ENCODE peak calls at places on chromosomes 6 and 20, in eight cellular contexts. Q, S, Z, F, B, T, C and G are unnamed samples.

GRCh38 chr6:4559281-4559875 is 216.8 kb upstream of the CDYL start:
- DNase-seq in Q (no peak), F (no peak), S (no peak), C (no peak), B (no peak), Z (no peak), T (no peak), G (no peak)

GRCh38 chr6:142570221-142570671 is 268.4 kb downstream of the ADGRG6 start:
- DNase-seq in Z (no peak), S (peak; percentile 52), B (no peak), F (no peak), Q (no peak), C (peak; percentile 22), T (no peak), G (no peak)

GRCh38 chr6:33314515-33314942 is 651 bp upstream of the TAPBP start:
- DNase-seq in F (peak; percentile 66), Z (no peak), B (peak; percentile 73), T (peak; percentile 76), S (peak; percentile 86), C (peak; percentile 73), Q (peak; percentile 89), G (peak; percentile 67)

GRCh38 chr20:17549131-17549530 is 18.0 kb upstream of the BFSP1 start:
- DNase-seq in Q (no peak), Z (no peak), B (no peak), T (no peak), C (no peak), S (no peak), F (no peak), G (no peak)

GRCh38 chr6:79601020-79601609 is 30.0 kb upstream of the SH3BGRL2 start:
- DNase-seq in F (no peak), T (no peak), S (peak; percentile 88), C (peak; percentile 73), Q (no peak), B (no peak), Z (peak; percentile 39), G (no peak)

GRCh38 chr20:4065405-4065841 is 50.1 kb upstream of the RNF24 start:
- DNase-seq in T (no peak), B (no peak), Z (no peak), C (peak; percentile 90), F (no peak), S (peak; percentile 86), Q (no peak), G (no peak)

GRCh38 chr6:21259660-21260059 is 333.9 kb upstream of the SOX4 start:
- DNase-seq in B (no peak), T (no peak), Z (no peak), F (no peak), Q (no peak), C (no peak), S (no peak), G (no peak)

GRCh38 chr20:50992733-50993457 is 30.0 kb downstream of the KCNG1 start:
- DNase-seq in B (peak; percentile 95), S (peak; percentile 69), Q (no peak), C (peak; percentile 76), F (peak; percentile 70), T (no peak), Z (no peak), G (no peak)

GRCh38 chr6:104689551-104690205 is 170.0 kb downstream of the HACE1 start:
- DNase-seq in B (peak; percentile 83), Z (no peak), C (no peak), S (peak; percentile 28), T (no peak), Q (no peak), F (no peak), G (no peak)

GRCh38 chr20:44723391-44723790 is 8.2 kb downstream of the CCN5 start:
- DNase-seq in S (no peak), Q (no peak), B (no peak), Z (no peak), T (peak; percentile 12), F (no peak), C (no peak), G (no peak)

GRCh38 chr20:61940976-61941720 is 124.5 kb downstream of the TAF4 start:
- DNase-seq in Z (no peak), F (no peak), Q (no peak), T (peak; percentile 15), C (no peak), S (no peak), B (no peak), G (no peak)

GRCh38 chr6:148345176-148345575 is 2.5 kb downstream of the SASH1 start:
- DNase-seq in Q (peak; percentile 12), Z (no peak), B (peak; percentile 56), T (no peak), C (no peak), F (no peak), S (no peak), G (no peak)

GRCh38 chr6:17178754-17179153 is 76.9 kb downstream of the STMND1 start:
- DNase-seq in Z (no peak), Q (no peak), S (no peak), F (no peak), T (no peak), B (no peak), C (no peak), G (no peak)

GRCh38 chr20:25052255-25053206 is 5.4 kb downstream of the ACSS1 start:
- DNase-seq in T (no peak), Z (no peak), S (no peak), B (peak; percentile 23), C (peak; percentile 28), Q (no peak), F (no peak), G (no peak)

GRCh38 chr6:31665501-31666336 is at the start of gene CSNK2B:
- DNase-seq in B (peak; percentile 99), T (peak; percentile 99), S (peak; percentile 96), F (peak; percentile 98), C (peak; percentile 97), Z (peak; percentile 88), Q (peak; percentile 99), G (peak; percentile 99)

GRCh38 chr6:51495016-51495805 is 592.2 kb downstream of the PKHD1 start:
- DNase-seq in Q (no peak), C (no peak), S (no peak), F (no peak), Z (no peak), T (no peak), B (peak; percentile 63), G (no peak)

GRCh38 chr20:25272223-25273000 is 24.5 kb downstream of the PYGB start:
- DNase-seq in S (no peak), T (peak; percentile 24), B (no peak), Z (no peak), F (no peak), Q (peak; percentile 3), C (no peak), G (no peak)

GRCh38 chr6:125173341-125173740 is 19.8 kb downstream of the TPD52L1 start:
- DNase-seq in S (no peak), B (no peak), C (no peak), F (no peak), Q (no peak), T (no peak), Z (no peak), G (no peak)

GRCh38 chr6:36682328-36683144 is 4.0 kb downstream of the CDKN1A start:
- DNase-seq in C (peak; percentile 44), F (peak; percentile 91), T (peak; percentile 70), B (no peak), Q (peak; percentile 41), Z (no peak), S (no peak), G (peak; percentile 91)

GRCh38 chr6:2959909-2960719 is 11.3 kb downstream of the SERPINB6 start:
- DNase-seq in B (peak; percentile 79), C (peak; percentile 55), F (no peak), Z (no peak), T (no peak), S (peak; percentile 90), Q (no peak), G (no peak)

GRCh38 chr6:11616200-11616611 is 78.7 kb downstream of the TMEM170B start:
- DNase-seq in S (peak; percentile 98), Z (no peak), T (no peak), Q (no peak), F (no peak), B (no peak), C (peak; percentile 88), G (no peak)

GRCh38 chr6:141029908-141030307 is 1102.8 kb upstream of the GJE1 start:
- DNase-seq in B (no peak), S (no peak), Z (no peak), F (no peak), Q (no peak), C (no peak), T (no peak), G (no peak)

GRCh38 chr6:163491901-163492300 is 77.4 kb downstream of the QKI start:
- DNase-seq in Z (no peak), Q (no peak), F (no peak), T (no peak), C (no peak), B (no peak), S (no peak), G (no peak)
- H3K4me1 ChIP-seq in Z (peaks cover 35% of the 10 kb centered on the region), Q (peaks cover 99% of the 10 kb centered on the region), F (no peaks in the 10 kb centered on the region), T (peaks cover 68% of the 10 kb centered on the region), C (peaks cover 4% of the 10 kb centered on the region), B (no peaks in the 10 kb centered on the region), S (peaks cover 1% of the 10 kb centered on the region), G (peaks cover 97% of the 10 kb centered on the region)

DNA sequence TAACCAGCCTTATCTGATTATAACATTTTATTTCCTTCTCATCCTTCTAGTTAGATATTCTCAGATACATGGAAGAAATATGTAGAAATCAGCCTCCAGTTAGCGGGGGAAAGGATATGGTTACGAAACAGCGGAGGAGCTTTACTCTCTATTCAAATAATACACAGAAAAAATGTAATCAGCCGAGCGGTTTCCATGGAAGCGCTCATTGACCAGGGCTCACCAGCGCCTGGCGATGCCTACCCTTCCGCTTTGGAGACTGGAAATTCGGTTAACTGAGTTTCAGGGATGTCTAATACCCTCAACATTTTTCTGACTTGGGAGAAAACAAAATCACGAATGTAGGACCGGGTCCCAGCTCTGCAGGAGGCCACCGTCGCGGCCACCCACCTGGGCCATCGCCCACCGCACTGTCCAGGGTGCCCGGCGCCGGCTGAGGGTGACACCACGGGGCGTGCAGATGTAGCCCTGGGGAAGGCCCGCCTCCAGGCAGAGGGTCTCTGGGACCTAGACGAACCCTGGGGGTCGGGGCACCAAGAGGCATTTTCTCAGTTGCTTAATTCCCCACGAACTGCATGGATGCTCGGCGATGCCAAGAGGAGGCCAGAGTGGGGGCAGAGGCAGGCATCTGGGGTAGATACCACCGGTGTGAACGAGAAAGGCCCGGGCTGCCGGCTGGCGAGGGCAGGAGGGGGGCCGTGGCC is 1.7 kb downstream of the PRR18 start:
- DNase-seq in S (no peak), Z (no peak), Q (no peak), C (no peak), B (no peak), F (no peak), T (no peak), G (no peak)
- H3K4me3 ChIP-seq in S (no peak overlapping the region), Z (no peak overlapping the region), Q (peak overlapping the region; percentile 54), C (no peak overlapping the region), B (no peak overlapping the region), F (no peak overlapping the region), T (peak overlapping the region; percentile 48), G (peak overlapping the region; percentile 17)

GRCh38 chr6:96931198-96931597 is 6.7 kb downstream of the KLHL32 start:
- DNase-seq in Z (no peak), F (no peak), Q (no peak), C (no peak), S (no peak), T (no peak), B (no peak), G (no peak)
- H3K36me3 ChIP-seq in Z (no peaks in the 10 kb centered on the region), F (no peaks in the 10 kb centered on the region), Q (no peaks in the 10 kb centered on the region), C (no peaks in the 10 kb centered on the region), S (no peaks in the 10 kb centered on the region), T (no peaks in the 10 kb centered on the region), B (no peaks in the 10 kb centered on the region), G (no peaks in the 10 kb centered on the region)

DNA sequence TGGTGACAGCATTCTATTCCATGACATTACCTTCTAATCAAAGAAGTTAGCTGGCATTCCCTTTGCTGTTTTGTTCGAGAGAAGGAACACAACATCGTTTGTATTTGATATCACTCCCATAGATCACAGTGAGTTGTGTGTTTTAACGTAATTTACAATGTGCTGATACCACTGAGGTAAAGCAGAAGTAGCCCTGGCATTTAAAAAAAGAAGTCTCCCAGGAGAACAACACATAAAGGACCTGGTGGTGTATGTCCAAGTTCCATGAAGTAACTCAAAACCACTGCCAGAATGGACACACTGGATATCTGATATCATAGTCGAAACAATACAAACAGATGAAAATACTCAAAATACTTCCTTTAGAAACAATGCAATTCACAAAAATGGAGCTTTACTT is 351.7 kb downstream of the RNGTT start:
- DNase-seq in Z (no peak), B (no peak), S (no peak), C (no peak), Q (no peak), F (peak; percentile 63), T (no peak), G (no peak)
- H3K4me1 ChIP-seq in Z (no peaks in the 10 kb centered on the region), B (no peaks in the 10 kb centered on the region), S (no peaks in the 10 kb centered on the region), C (no peaks in the 10 kb centered on the region), Q (no peaks in the 10 kb centered on the region), F (peaks cover 92% of the 10 kb centered on the region), T (no peaks in the 10 kb centered on the region), G (no peaks in the 10 kb centered on the region)